ENCODE peak calls at places on chromosome 17, in ten cellular contexts. G, B, C, N, Q, T, R, O, I and V are unnamed samples.

GRCh38 chr17:63381101-63381729 is 64.9 kb downstream of the CYB561 start:
- DNase-seq in G (peak), B (no peak), C (no peak), N (no peak), Q (no peak), T (peak), R (no peak), O (no peak), I (peak), V (peak)

GRCh38 chr17:34797724-34798123 is 163.5 kb downstream of the CCT6B start:
- DNase-seq in G (peak), B (no peak), C (no peak), N (peak), Q (no peak), T (no peak), R (no peak), O (no peak), I (peak), V (peak)

GRCh38 chr17:44314869-44315661 is 6.7 kb downstream of the RUNDC3A start:
- DNase-seq in G (peak), B (no peak), C (no peak), N (no peak), Q (no peak), T (no peak), R (no peak), O (peak), I (peak), V (peak)

GRCh38 chr17:7897773-7898172 is 9.2 kb downstream of the CHD3 start:
- DNase-seq in G (peak), B (no peak), C (no peak), N (no peak), Q (no peak), T (no peak), R (no peak), O (no peak), I (peak), V (peak)

GRCh38 chr17:49214665-49215360 is 4.3 kb downstream of the ABI3 start:
- DNase-seq in G (no peak), B (no peak), C (no peak), N (no peak), Q (no peak), T (no peak), R (no peak), O (no peak), I (no peak), V (no peak)

GRCh38 chr17:80704381-80704819 is 159.8 kb downstream of the RPTOR start:
- DNase-seq in G (no peak), B (no peak), C (no peak), N (no peak), Q (no peak), T (no peak), R (no peak), O (no peak), I (peak), V (no peak)

GRCh38 chr17:19677736-19678379 is 29.3 kb downstream of the ALDH3A2 start:
- DNase-seq in G (no peak), B (no peak), C (no peak), N (no peak), Q (no peak), T (no peak), R (no peak), O (no peak), I (no peak), V (no peak)

GRCh38 chr17:7468290-7468689 is 11.1 kb downstream of the ZBTB4 start:
- DNase-seq in G (no peak), B (no peak), C (no peak), N (no peak), Q (no peak), T (no peak), R (no peak), O (no peak), I (no peak), V (no peak)

GRCh38 chr17:45144199-45145034 is 3.9 kb upstream of the HEXIM1 start:
- DNase-seq in G (peak), B (no peak), C (no peak), N (no peak), Q (no peak), T (no peak), R (peak), O (peak), I (peak), V (no peak)

GRCh38 chr17:48636177-48637018 is 10.2 kb upstream of the HOXB9 start:
- DNase-seq in G (peak), B (no peak), C (no peak), N (peak), Q (no peak), T (no peak), R (peak), O (peak), I (peak), V (no peak)

GRCh38 chr17:691423-691822 is 23.2 kb downstream of the VPS53 start:
- DNase-seq in G (no peak), B (no peak), C (no peak), N (no peak), Q (no peak), T (no peak), R (no peak), O (no peak), I (peak), V (peak)

GRCh38 chr17:82587234-82588086 is 60.8 kb downstream of the WDR45B start:
- DNase-seq in G (no peak), B (no peak), C (no peak), N (no peak), Q (no peak), T (no peak), R (no peak), O (peak), I (no peak), V (no peak)

GRCh38 chr17:66652840-66653507 is 181.9 kb upstream of the CACNG5 start:
- DNase-seq in G (no peak), B (no peak), C (no peak), N (no peak), Q (no peak), T (no peak), R (no peak), O (no peak), I (peak), V (peak)

GRCh38 chr17:59105852-59106462 is 723 bp downstream of the TRIM37 start:
- DNase-seq in G (peak), B (peak), C (no peak), N (no peak), Q (peak), T (no peak), R (peak), O (peak), I (peak), V (peak)

GRCh38 chr17:67105213-67105612 is 60.9 kb downstream of the CACNG1 start:
- DNase-seq in G (no peak), B (no peak), C (no peak), N (no peak), Q (no peak), T (no peak), R (no peak), O (no peak), I (peak), V (peak)

GRCh38 chr17:67139784-67140665 is 95.7 kb downstream of the CACNG1 start:
- DNase-seq in G (no peak), B (no peak), C (no peak), N (no peak), Q (no peak), T (no peak), R (no peak), O (no peak), I (peak), V (no peak)

GRCh38 chr17:82603981-82604448 is 44.2 kb downstream of the WDR45B start:
- DNase-seq in G (peak), B (no peak), C (no peak), N (no peak), Q (no peak), T (no peak), R (peak), O (peak), I (no peak), V (peak)

GRCh38 chr17:49168706-49169105 is 36.1 kb downstream of the B4GALNT2 start:
- DNase-seq in G (no peak), B (no peak), C (no peak), N (no peak), Q (no peak), T (no peak), R (no peak), O (no peak), I (no peak), V (no peak)

GRCh38 chr17:82350182-82351030 is 8.6 kb upstream of the TEX19 start:
- DNase-seq in G (no peak), B (no peak), C (no peak), N (no peak), Q (no peak), T (no peak), R (no peak), O (no peak), I (no peak), V (no peak)

GRCh38 chr17:46039592-46040186 is 40.6 kb downstream of the STH start:
- DNase-seq in G (no peak), B (no peak), C (no peak), N (no peak), Q (no peak), T (no peak), R (peak), O (peak), I (no peak), V (no peak)

GRCh38 chr17:74790206-74791066 is 14.3 kb upstream of the NAT9 start:
- DNase-seq in G (no peak), B (no peak), C (no peak), N (no peak), Q (no peak), T (no peak), R (no peak), O (no peak), I (no peak), V (no peak)

GRCh38 chr17:80312621-80313135 is 52.0 kb downstream of the RNF213 start:
- DNase-seq in G (no peak), B (no peak), C (no peak), N (no peak), Q (no peak), T (no peak), R (no peak), O (no peak), I (no peak), V (no peak)

GRCh38 chr17:81519284-81520020 is 6.9 kb upstream of the ACTG1 start:
- DNase-seq in G (peak), B (no peak), C (no peak), N (no peak), Q (peak), T (no peak), R (no peak), O (peak), I (peak), V (no peak)

GRCh38 chr17:81731271-81731670 is 19.2 kb downstream of the SLC25A10 start:
- DNase-seq in G (peak), B (no peak), C (no peak), N (no peak), Q (no peak), T (no peak), R (no peak), O (no peak), I (peak), V (peak)

GRCh38 chr17:46121841-46122485 is 71.3 kb downstream of the KANSL1 start:
- DNase-seq in G (no peak), B (no peak), C (no peak), N (no peak), Q (no peak), T (no peak), R (no peak), O (no peak), I (no peak), V (no peak)

GRCh38 chr17:65628637-65629036 is 67.2 kb upstream of the AXIN2 start:
- DNase-seq in G (no peak), B (no peak), C (no peak), N (no peak), Q (no peak), T (no peak), R (no peak), O (no peak), I (no peak), V (no peak)

GRCh38 chr17:9209347-9209746 is 188.0 kb downstream of the NTN1 start:
- DNase-seq in G (no peak), B (no peak), C (no peak), N (no peak), Q (no peak), T (no peak), R (no peak), O (peak), I (no peak), V (no peak)

GRCh38 chr17:55318715-55319487 is 54.1 kb downstream of the HLF start:
- DNase-seq in G (no peak), B (no peak), C (no peak), N (no peak), Q (no peak), T (no peak), R (no peak), O (no peak), I (no peak), V (no peak)

GRCh38 chr17:48611213-48611612 is 396 bp upstream of the HOXB7 start:
- DNase-seq in G (no peak), B (no peak), C (no peak), N (no peak), Q (no peak), T (no peak), R (no peak), O (peak), I (peak), V (no peak)

GRCh38 chr17:67884766-67885165 is 59.5 kb downstream of the BPTF start:
- DNase-seq in G (no peak), B (no peak), C (no peak), N (no peak), Q (no peak), T (no peak), R (no peak), O (no peak), I (no peak), V (no peak)

GRCh38 chr17:17669851-17670232 is 11.4 kb upstream of the RAI1 start:
- DNase-seq in G (no peak), B (no peak), C (no peak), N (no peak), Q (no peak), T (no peak), R (no peak), O (no peak), I (no peak), V (no peak)

GRCh38 chr17:51155416-51155815 is 2.1 kb downstream of the NME1 start:
- DNase-seq in G (no peak), B (no peak), C (no peak), N (no peak), Q (no peak), T (no peak), R (no peak), O (no peak), I (no peak), V (no peak)

GRCh38 chr17:51153210-51154072 is at the start of gene NME1:
- DNase-seq in G (peak), B (peak), C (peak), N (peak), Q (peak), T (peak), R (peak), O (peak), I (peak), V (peak)

GRCh38 chr17:51150932-51151331 is 2.4 kb upstream of the NME1 start:
- DNase-seq in G (no peak), B (no peak), C (no peak), N (no peak), Q (no peak), T (no peak), R (no peak), O (no peak), I (no peak), V (no peak)

GRCh38 chr17:51152766-51153209 is 571 bp upstream of the NME1 start:
- DNase-seq in G (no peak), B (no peak), C (no peak), N (no peak), Q (no peak), T (no peak), R (no peak), O (no peak), I (peak), V (no peak)

GRCh38 chr17:51154176-51154575 is 817 bp downstream of the NME1 start:
- DNase-seq in G (no peak), B (no peak), C (no peak), N (no peak), Q (no peak), T (no peak), R (no peak), O (no peak), I (peak), V (no peak)
- H3K27ac ChIP-seq in G (peak), B (no peak), C (peak), N (no peak), Q (peak), T (no peak), R (peak), O (no peak), I (peak), V (peak)

GRCh38 chr17:4163951-4164350 is 21.0 kb downstream of the CYB5D2 start:
- DNase-seq in G (no peak), B (no peak), C (no peak), N (no peak), Q (no peak), T (no peak), R (no peak), O (peak), I (peak), V (no peak)

GRCh38 chr17:4161560-4162221 is 18.7 kb downstream of the CYB5D2 start:
- DNase-seq in G (no peak), B (no peak), C (no peak), N (no peak), Q (no peak), T (no peak), R (no peak), O (no peak), I (peak), V (no peak)

GRCh38 chr17:4162775-4163498 is 19.9 kb downstream of the CYB5D2 start:
- DNase-seq in G (no peak), B (no peak), C (no peak), N (no peak), Q (no peak), T (no peak), R (no peak), O (no peak), I (no peak), V (no peak)

GRCh38 chr17:4161179-4161559 is 18.2 kb downstream of the CYB5D2 start:
- DNase-seq in G (peak), B (no peak), C (peak), N (no peak), Q (no peak), T (peak), R (no peak), O (no peak), I (peak), V (peak)

DNA sequence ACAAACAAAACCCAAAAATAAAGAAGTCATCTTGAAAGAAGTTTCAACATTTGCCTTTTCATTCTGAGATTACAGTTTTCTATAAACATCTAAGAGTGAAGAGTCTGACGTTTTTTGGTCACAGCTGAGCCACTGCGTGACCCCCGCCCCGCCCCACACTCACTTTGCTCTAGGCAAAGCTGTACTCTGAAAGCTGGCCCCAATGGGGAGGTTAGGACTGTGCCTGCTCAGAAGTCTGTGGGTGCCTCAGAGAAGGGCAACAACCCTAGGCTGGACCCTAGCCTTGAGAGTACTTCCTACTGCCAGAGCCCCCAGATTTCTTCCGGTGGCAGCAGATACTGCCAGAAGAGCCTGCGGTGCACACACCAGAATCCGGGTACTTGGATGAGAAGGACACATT is 19.4 kb downstream of the CYB5D2 start:
- DNase-seq in G (no peak), B (no peak), C (no peak), N (no peak), Q (no peak), T (no peak), R (no peak), O (no peak), I (no peak), V (no peak)
- H3K27ac ChIP-seq in G (peak), B (peak), C (peak), N (no peak), Q (no peak), T (peak), R (peak), O (no peak), I (no peak), V (no peak)

DNA sequence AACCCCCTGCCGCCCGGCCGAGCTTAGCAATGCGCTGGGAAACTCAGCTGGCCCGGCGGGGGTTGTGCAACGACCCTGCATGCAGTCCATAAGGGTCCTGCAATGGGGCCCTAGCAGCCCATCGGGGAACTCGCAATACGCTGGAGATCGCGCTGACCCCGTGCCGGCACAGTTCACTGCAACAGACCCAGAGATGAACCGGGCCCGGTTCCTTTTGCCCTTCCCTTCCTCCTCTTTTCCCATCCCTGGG is 367 bp downstream of the SLC25A11 start:
- DNase-seq in G (no peak), B (no peak), C (no peak), N (no peak), Q (no peak), T (no peak), R (peak), O (peak), I (peak), V (no peak)
- H3K27ac ChIP-seq in G (peak), B (peak), C (peak), N (peak), Q (peak), T (peak), R (peak), O (peak), I (peak), V (peak)

DNA sequence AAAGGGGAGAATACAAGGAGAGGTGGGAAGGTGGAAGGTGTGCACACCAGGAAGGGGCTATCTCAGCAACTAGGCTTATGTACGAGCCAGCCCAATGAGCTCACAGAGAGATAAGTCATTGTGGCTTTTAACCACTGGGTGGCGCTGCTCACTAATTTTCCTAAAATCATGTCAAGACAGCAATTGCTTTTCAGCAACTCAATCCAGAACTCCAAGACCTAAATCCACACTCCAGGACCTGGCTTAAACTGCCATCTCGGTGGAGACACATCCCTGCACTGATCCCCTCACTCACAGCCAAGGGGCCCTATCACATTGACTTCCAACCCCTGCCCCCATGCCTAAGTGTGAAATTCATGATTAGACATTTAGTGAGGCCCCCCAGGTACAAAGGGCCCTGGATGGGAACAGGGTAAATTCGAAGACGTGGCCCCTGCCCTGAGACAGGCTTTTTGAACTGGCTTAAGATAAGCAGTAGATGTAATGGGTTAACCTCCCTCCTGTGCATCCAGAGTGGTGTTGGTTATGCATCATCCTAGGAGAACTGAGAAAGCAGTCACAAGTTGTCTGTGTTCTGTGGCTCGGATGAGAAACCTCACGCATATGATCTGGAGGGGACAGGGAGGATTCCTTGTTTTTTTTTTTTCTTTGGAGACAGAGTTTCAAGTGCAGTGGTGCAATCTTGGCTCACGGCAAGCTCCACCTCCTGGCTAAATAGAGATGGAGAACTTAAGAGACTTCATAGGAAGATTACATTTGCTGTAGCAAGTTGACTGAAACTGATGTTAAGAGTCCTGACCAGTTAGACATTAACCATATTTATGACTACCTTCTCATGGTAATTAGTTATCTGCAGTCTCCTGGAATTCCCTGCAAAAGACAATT is 11.5 kb downstream of the CCL16 start:
- DNase-seq in G (peak), B (no peak), C (peak), N (peak), Q (peak), T (peak), R (peak), O (no peak), I (peak), V (peak)
- H3K27ac ChIP-seq in G (peak), B (no peak), C (no peak), N (no peak), Q (no peak), T (no peak), R (no peak), O (no peak), I (no peak), V (no peak)

GRCh38 chr17:79213305-79213704 is 138.7 kb downstream of the ENGASE start:
- DNase-seq in G (no peak), B (no peak), C (no peak), N (no peak), Q (no peak), T (no peak), R (no peak), O (no peak), I (no peak), V (no peak)
- H3K27ac ChIP-seq in G (no peak), B (no peak), C (no peak), N (no peak), Q (no peak), T (no peak), R (no peak), O (no peak), I (no peak), V (no peak)